ENCODE peak calls at places on chromosomes 6 and 20, in seven cellular contexts. I, J, N, E, C, S and A are unnamed samples.

GRCh38 chr6:143536866-143537691 is 25.6 kb upstream of the FUCA2 start:
- DNase-seq in C (peak), S (no peak), N (peak), E (peak), I (peak), J (peak), A (peak)

GRCh38 chr6:104477569-104477968 is 382.1 kb downstream of the HACE1 start:
- DNase-seq in C (no peak), I (no peak), J (no peak), E (no peak), N (no peak), S (no peak), A (no peak)

GRCh38 chr20:11387189-11387754 is 530.4 kb upstream of the BTBD3 start:
- DNase-seq in E (no peak), J (peak), I (peak), S (peak), N (no peak), C (no peak), A (no peak)

GRCh38 chr6:154548130-154548830 is 37.8 kb upstream of the CNKSR3 start:
- DNase-seq in J (peak), N (no peak), C (no peak), I (no peak), S (no peak), E (no peak), A (no peak)

GRCh38 chr6:169794317-169795055 is 43.1 kb downstream of the ERMARD start:
- DNase-seq in E (no peak), C (no peak), J (no peak), I (no peak), N (no peak), S (no peak), A (no peak)

GRCh38 chr6:88304515-88304914 is 138.4 kb upstream of the CNR1 start:
- DNase-seq in N (no peak), S (no peak), J (no peak), E (no peak), I (no peak), C (no peak), A (no peak)

GRCh38 chr6:11236351-11236750 is 3.9 kb upstream of the NEDD9 start:
- DNase-seq in E (no peak), J (no peak), C (no peak), S (no peak), N (peak), I (peak), A (peak)

GRCh38 chr6:74410630-74411029 is 714.6 kb downstream of the CD109 start:
- DNase-seq in N (no peak), C (no peak), I (no peak), E (no peak), J (peak), S (peak), A (no peak)

GRCh38 chr20:46810442-46811327 is 84.0 kb upstream of the EYA2 start:
- DNase-seq in J (no peak), E (no peak), I (no peak), N (no peak), S (no peak), C (no peak), A (no peak)

GRCh38 chr20:10667560-10668167 is 6.1 kb downstream of the JAG1 start:
- DNase-seq in C (no peak), I (peak), N (no peak), J (no peak), S (no peak), E (no peak), A (no peak)

GRCh38 chr20:23371496-23371895 is 9.5 kb downstream of the GZF1 start:
- DNase-seq in N (no peak), E (no peak), C (no peak), S (no peak), J (no peak), I (no peak), A (no peak)

GRCh38 chr6:41157323-41157722 is 3.2 kb upstream of the TREML1 start:
- DNase-seq in J (no peak), N (no peak), C (no peak), I (no peak), S (no peak), E (no peak), A (no peak)

GRCh38 chr6:5490495-5491069 is 229.3 kb downstream of the FARS2 start:
- DNase-seq in I (no peak), N (no peak), E (no peak), S (no peak), C (no peak), J (no peak), A (no peak)

GRCh38 chr6:42278131-42278853 is 60.6 kb upstream of the MRPS10 start:
- DNase-seq in C (no peak), E (no peak), N (peak), J (no peak), S (no peak), I (no peak), A (no peak)

GRCh38 chr6:133837801-133838349 is 51.0 kb upstream of the TCF21 start:
- DNase-seq in S (no peak), N (peak), J (peak), I (peak), E (peak), C (peak), A (peak)

GRCh38 chr20:41475507-41475906 is 108.9 kb upstream of the EMILIN3 start:
- DNase-seq in N (no peak), E (no peak), J (peak), C (no peak), S (no peak), I (no peak), A (no peak)

GRCh38 chr6:132190815-132191175 is 210.5 kb downstream of the MOXD1 start:
- DNase-seq in N (no peak), J (peak), S (peak), I (no peak), E (no peak), C (no peak), A (no peak)

GRCh38 chr6:123913858-123914257 is 110.2 kb downstream of the NKAIN2 start:
- DNase-seq in S (no peak), E (no peak), C (no peak), J (no peak), I (peak), N (no peak), A (no peak)

GRCh38 chr6:32685603-32686002 is 19.1 kb upstream of the HLA-DQB1 start:
- DNase-seq in I (no peak), E (no peak), J (no peak), C (no peak), S (no peak), N (peak), A (no peak)